ENCODE peak calls at places on chromosome X, in six cellular contexts. V, W, U, J, C and R are unnamed samples.
A peak's percentile ranks its signal among the peaks of the same experiment; 100 is the strongest.

GRCh38 chrX:156002517-156002916 is 5.0 kb downstream of the IL9R start:
- DNase-seq in V (no peak), W (no peak), U (no peak), J (no peak), C (no peak), R (no peak)

GRCh38 chrX:15567267-15567666 is 33.5 kb downstream of the ACE2 start:
- DNase-seq in V (no peak), W (no peak), U (no peak), J (no peak), C (no peak), R (no peak)

GRCh38 chrX:97984641-97985040 is 1100.9 kb downstream of the RPA4 start:
- DNase-seq in V (no peak), W (no peak), U (no peak), J (no peak), C (no peak), R (no peak)

GRCh38 chrX:118347131-118347530 is 1.2 kb downstream of the WDR44 start:
- DNase-seq in V (no peak), W (peak; percentile 56), U (no peak), J (no peak), C (no peak), R (no peak)

GRCh38 chrX:44025611-44026010 is 52.4 kb upstream of the NDP start:
- DNase-seq in V (no peak), W (peak; percentile 24), U (no peak), J (no peak), C (no peak), R (no peak)

GRCh38 chrX:55450259-55450658 is 1.7 kb upstream of the MAGEH1 start:
- DNase-seq in V (no peak), W (peak; percentile 21), U (no peak), J (no peak), C (no peak), R (no peak)

GRCh38 chrX:132393090-132393884 is 95.6 kb downstream of the MBNL3 start:
- DNase-seq in V (no peak), W (no peak), U (no peak), J (no peak), C (no peak), R (no peak)

GRCh38 chrX:71911731-71912050 is 1.0 kb downstream of the NHSL2 start:
- DNase-seq in V (no peak), W (no peak), U (no peak), J (no peak), C (no peak), R (no peak)

GRCh38 chrX:45758319-45758718 is 557.6 kb upstream of the DIPK2B start:
- DNase-seq in V (no peak), W (peak; percentile 86), U (no peak), J (no peak), C (peak; percentile 29), R (no peak)

GRCh38 chrX:102558607-102559006 is 40.7 kb upstream of the ARMCX5 start:
- DNase-seq in V (no peak), W (no peak), U (no peak), J (no peak), C (no peak), R (no peak)

GRCh38 chrX:149837639-149838038 is 43.3 kb upstream of the MAGEA8 start:
- DNase-seq in V (no peak), W (no peak), U (no peak), J (no peak), C (no peak), R (no peak)

GRCh38 chrX:14029039-14029424 is 660 bp downstream of the GEMIN8 start:
- DNase-seq in V (no peak), W (no peak), U (no peak), J (no peak), C (no peak), R (no peak)

DNA sequence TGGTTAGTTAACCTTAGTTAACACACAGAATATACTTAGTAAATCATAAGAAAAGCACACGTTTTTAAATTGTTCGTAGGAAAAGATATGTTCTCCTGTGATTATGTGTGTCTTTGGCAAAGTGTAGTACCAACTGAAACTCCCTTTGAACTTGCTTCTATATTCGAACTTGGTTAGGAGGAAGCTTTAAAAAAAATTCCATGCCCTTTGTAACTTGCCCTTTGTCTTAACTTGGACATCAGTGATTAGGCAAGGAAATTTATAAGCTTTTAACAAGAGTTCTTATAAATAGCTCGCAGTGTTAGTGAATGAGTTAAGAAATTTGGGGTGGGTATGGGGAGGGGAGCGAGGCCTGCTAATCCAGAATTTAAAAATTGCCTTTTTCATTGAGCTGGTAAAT is 33.4 kb downstream of the TXLNG start:
- DNase-seq in V (no peak), W (no peak), U (no peak), J (no peak), C (no peak), R (no peak)
- H3K36me3 ChIP-seq in V (no peaks in the 10 kb centered on the region), W (peaks cover 20% of the 10 kb centered on the region), U (no peaks in the 10 kb centered on the region), J (peaks cover 13% of the 10 kb centered on the region), C (peaks cover 6% of the 10 kb centered on the region), R (peaks cover 2% of the 10 kb centered on the region)

DNA sequence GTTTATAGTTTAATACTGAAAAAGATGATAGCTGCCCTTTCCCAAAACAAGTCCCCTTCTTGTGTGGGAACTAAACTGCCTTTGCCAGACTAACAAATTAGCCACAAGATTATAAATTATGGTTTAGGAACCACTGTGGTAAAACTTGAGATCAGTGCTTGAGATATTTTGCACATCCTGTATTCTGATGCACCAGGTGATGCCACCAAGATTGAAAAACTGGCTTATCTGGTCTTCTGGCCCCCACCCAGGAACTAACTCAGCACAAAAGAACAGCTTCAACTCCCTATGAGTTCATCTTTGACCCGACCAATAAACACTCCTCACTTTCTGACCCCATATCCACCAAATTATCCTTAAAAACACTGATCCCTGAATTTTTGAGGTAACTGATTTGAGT is 36.7 kb upstream of the EFNB1 start:
- DNase-seq in V (no peak), W (no peak), U (no peak), J (no peak), C (no peak), R (no peak)
- H3K9me3 ChIP-seq in V (no peaks in the 10 kb centered on the region), W (no peaks in the 10 kb centered on the region), U (no peaks in the 10 kb centered on the region), J (no peaks in the 10 kb centered on the region), C (no peaks in the 10 kb centered on the region), R (no peaks in the 10 kb centered on the region)

GRCh38 chrX:9995855-9996339 is 28.7 kb downstream of the CLDN34 start:
- DNase-seq in V (peak; percentile 85), W (peak; percentile 89), U (peak; percentile 84), J (no peak), C (peak; percentile 77), R (no peak)
- H3K4me1 ChIP-seq in V (no peaks in the 10 kb centered on the region), W (no peaks in the 10 kb centered on the region), U (no peaks in the 10 kb centered on the region), J (no peaks in the 10 kb centered on the region), C (no peaks in the 10 kb centered on the region), R (no peaks in the 10 kb centered on the region)

DNA sequence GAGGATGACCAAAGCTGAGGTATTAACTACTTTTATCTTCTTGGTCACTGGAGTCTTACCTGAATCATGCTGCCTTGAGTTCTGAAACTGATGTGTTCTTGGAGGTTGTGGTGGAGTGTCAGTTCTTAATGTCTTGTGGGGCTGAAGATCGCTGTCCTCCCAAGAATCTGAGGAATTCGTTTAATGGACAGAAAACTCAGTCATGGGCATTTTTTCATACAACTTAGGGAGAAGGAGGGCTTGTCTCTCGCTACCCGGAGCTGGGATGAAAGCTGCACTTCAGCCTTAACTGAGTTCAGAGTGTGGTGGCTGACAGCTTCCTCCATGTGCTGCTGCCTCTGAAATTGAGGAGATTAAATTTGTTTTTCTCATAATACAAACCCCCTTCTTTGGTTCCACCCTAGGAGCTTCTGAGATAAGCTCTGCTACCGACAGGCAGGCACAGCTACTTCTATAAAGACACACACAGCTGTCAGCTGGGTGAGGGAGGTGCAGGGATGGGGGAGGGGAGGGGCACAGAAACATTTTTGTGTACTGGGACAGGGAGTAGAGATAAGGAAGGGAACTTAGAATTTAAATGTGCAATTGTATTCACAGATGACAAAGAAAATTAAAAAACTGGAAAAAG is 30.8 kb downstream of the RBBP7 start:
- DNase-seq in V (no peak), W (no peak), U (no peak), J (no peak), C (no peak), R (no peak)
- H3K36me3 ChIP-seq in V (no peaks in the 10 kb centered on the region), W (peaks cover 17% of the 10 kb centered on the region), U (no peaks in the 10 kb centered on the region), J (peaks cover 6% of the 10 kb centered on the region), C (peaks cover 17% of the 10 kb centered on the region), R (no peaks in the 10 kb centered on the region)

GRCh38 chrX:153549807-153550206 is 32.4 kb downstream of the ATP2B3 start:
- DNase-seq in V (no peak), W (no peak), U (no peak), J (no peak), C (no peak), R (no peak)
- H3K9me3 ChIP-seq in V (no peaks in the 10 kb centered on the region), W (no peaks in the 10 kb centered on the region), U (no peaks in the 10 kb centered on the region), J (no peaks in the 10 kb centered on the region), C (no peaks in the 10 kb centered on the region), R (no peaks in the 10 kb centered on the region)

DNA sequence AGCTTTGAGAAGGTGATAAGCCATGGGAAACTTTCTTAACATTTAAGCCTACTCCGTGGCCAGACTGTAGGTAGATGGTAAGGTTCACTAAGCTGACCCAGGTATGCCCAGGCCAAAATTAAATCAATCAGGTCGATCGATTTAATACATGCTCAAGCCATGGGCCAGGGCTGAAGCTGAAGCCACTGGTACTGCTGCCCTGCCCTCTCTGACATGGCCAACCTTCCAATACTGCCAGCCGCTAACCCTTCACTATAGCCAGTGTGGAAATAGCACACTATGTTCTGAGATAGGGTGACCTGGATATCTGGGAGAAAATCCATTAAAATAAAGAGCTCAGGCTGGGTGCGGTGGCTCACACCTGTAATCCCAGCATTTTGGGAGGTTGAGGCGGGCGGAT is 31.6 kb downstream of the TSC22D3 start:
- DNase-seq in V (no peak), W (no peak), U (no peak), J (no peak), C (no peak), R (no peak)
- H3K4me1 ChIP-seq in V (peaks cover 83% of the 10 kb centered on the region), W (peaks cover 64% of the 10 kb centered on the region), U (no peaks in the 10 kb centered on the region), J (peaks cover 29% of the 10 kb centered on the region), C (peaks cover 44% of the 10 kb centered on the region), R (peaks cover 4% of the 10 kb centered on the region)

GRCh38 chrX:40068048-40068447 is 29.7 kb downstream of the BCOR start:
- DNase-seq in V (no peak), W (peak; percentile 5), U (no peak), J (no peak), C (no peak), R (no peak)

GRCh38 chrX:40064055-40064597 is 33.6 kb downstream of the BCOR start:
- DNase-seq in V (no peak), W (no peak), U (no peak), J (no peak), C (no peak), R (no peak)

GRCh38 chrX:40066700-40067099 is 31.1 kb downstream of the BCOR start:
- DNase-seq in V (no peak), W (no peak), U (no peak), J (no peak), C (no peak), R (no peak)

GRCh38 chrX:40063555-40063954 is 34.2 kb downstream of the BCOR start:
- DNase-seq in V (peak; percentile 54), W (no peak), U (no peak), J (no peak), C (no peak), R (no peak)

DNA sequence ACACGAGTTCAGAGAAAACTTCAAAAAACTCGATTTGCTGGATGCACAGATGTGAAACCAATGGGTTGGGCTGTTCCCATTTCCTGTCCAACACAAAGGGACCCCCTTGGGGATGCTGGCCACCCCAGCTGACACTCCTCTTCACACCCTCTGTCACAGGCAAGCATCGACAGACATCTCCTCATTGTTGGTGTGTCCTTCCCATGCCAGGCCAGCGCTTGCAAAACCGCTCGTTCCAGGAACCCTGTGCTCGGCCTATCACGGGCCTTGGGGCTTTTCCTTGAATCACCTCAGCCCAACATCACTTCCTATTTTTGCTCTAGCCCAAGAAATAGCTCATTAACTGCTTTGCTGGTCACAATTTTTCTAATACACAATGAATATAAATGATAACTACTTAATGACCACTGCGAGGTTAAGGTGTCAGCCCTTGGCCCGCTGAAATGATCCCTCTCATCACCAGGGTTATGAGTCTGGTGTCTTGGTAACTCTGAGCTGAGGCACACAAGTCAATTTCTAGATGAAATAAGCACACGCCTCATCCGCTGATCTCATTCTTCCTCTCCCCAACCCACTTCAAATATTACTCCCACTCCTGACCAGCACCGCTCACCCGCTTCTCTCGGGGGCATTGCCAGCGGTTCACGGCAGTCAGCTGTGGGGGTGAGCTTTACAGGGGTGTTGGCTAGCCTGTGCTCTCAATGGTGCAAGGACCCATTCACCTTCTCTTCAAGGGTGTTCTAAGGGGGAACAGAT is 32.3 kb downstream of the BCOR start:
- DNase-seq in V (no peak), W (no peak), U (no peak), J (no peak), C (no peak), R (no peak)
- H3K36me3 ChIP-seq in V (no peaks in the 10 kb centered on the region), W (peaks cover 45% of the 10 kb centered on the region), U (no peaks in the 10 kb centered on the region), J (peaks cover 19% of the 10 kb centered on the region), C (peaks cover 7% of the 10 kb centered on the region), R (no peaks in the 10 kb centered on the region)